ENCODE peak calls at places on chromosome 5, in four cellular contexts. L, I, A and Z are unnamed samples. For H3K4me1, the result is how much of the 10 kb centered on the place peaks cover.

GRCh38 chr5:103475629-103476240 is 86.9 kb downstream of the NUDT12 start:
- DNase-seq in I (no peak), L (peak), A (peak), Z (no peak)

GRCh38 chr5:146825033-146825432 is 53.5 kb downstream of the PPP2R2B start:
- DNase-seq in A (peak), L (peak), I (no peak), Z (no peak)

GRCh38 chr5:114716955-114717354 is 355.1 kb downstream of the KCNN2 start:
- DNase-seq in I (no peak), L (no peak), A (no peak), Z (no peak)

GRCh38 chr5:139642891-139643871 is 5.0 kb upstream of the CXXC5 start:
- DNase-seq in A (peak), L (no peak), I (peak), Z (peak)

GRCh38 chr5:141858084-141858765 is 20.0 kb downstream of the PCDH1 start:
- DNase-seq in A (no peak), L (no peak), I (no peak), Z (no peak)

GRCh38 chr5:10839916-10840599 is 79.0 kb upstream of the DAP start:
- DNase-seq in A (no peak), L (no peak), I (no peak), Z (no peak)

GRCh38 chr5:104299998-104300706 is 737.6 kb upstream of the NUDT12 start:
- DNase-seq in A (no peak), L (no peak), I (no peak), Z (no peak)

GRCh38 chr5:74598731-74599624 is 41.5 kb downstream of the ENC1 start:
- DNase-seq in L (no peak), I (no peak), A (peak), Z (no peak)

GRCh38 chr5:81949479-81949878 is 22.3 kb upstream of the ATG10 start:
- DNase-seq in A (no peak), I (no peak), L (no peak), Z (no peak)

GRCh38 chr5:173293817-173294672 is 34.2 kb downstream of the STC2 start:
- DNase-seq in A (peak), I (peak), L (peak), Z (peak)

GRCh38 chr5:13866792-13867191 is 77.7 kb downstream of the DNAH5 start:
- DNase-seq in A (peak), I (no peak), L (peak), Z (no peak)

GRCh38 chr5:77101298-77101697 is 14.2 kb upstream of the ZBED3 start:
- DNase-seq in I (no peak), L (no peak), A (no peak), Z (no peak)

GRCh38 chr5:123265551-123265950 is 157.7 kb downstream of the CEP120 start:
- DNase-seq in I (no peak), L (no peak), A (no peak), Z (no peak)

GRCh38 chr5:151094861-151095260 is 14.0 kb upstream of the TNIP1 start:
- DNase-seq in I (peak), L (no peak), A (no peak), Z (peak)

GRCh38 chr5:61344187-61344944 is 12.3 kb downstream of the ZSWIM6 start:
- DNase-seq in I (no peak), A (no peak), L (peak), Z (no peak)
- TF ChIP-seq POLR2AphosphoS5 in I (peak), A (no peak), L (no peak), Z (no peak)

GRCh38 chr5:116315531-116315930 is 230.7 kb downstream of the COMMD10 start:
- DNase-seq in I (no peak), A (no peak), L (no peak), Z (no peak)
- H3K4me1 ChIP-seq in I (under half), A (under half), L (under half), Z (under half)

GRCh38 chr5:55638455-55638854 is 73.7 kb downstream of the SLC38A9 start:
- DNase-seq in L (no peak), I (no peak), A (no peak), Z (no peak)
- TF ChIP-seq POLR2AphosphoS5 in L (no peak), I (no peak), A (no peak), Z (no peak)

GRCh38 chr5:154783774-154784460 is 28.7 kb downstream of the LARP1 start:
- DNase-seq in A (no peak), I (no peak), L (no peak), Z (no peak)

GRCh38 chr5:154788212-154788611 is 33.0 kb downstream of the LARP1 start:
- DNase-seq in A (no peak), I (no peak), L (no peak), Z (no peak)

GRCh38 chr5:154782812-154783592 is 27.8 kb downstream of the LARP1 start:
- DNase-seq in I (no peak), A (no peak), L (no peak), Z (no peak)

GRCh38 chr5:154784856-154785255 is 29.7 kb downstream of the LARP1 start:
- DNase-seq in L (no peak), I (no peak), A (no peak), Z (no peak)

DNA sequence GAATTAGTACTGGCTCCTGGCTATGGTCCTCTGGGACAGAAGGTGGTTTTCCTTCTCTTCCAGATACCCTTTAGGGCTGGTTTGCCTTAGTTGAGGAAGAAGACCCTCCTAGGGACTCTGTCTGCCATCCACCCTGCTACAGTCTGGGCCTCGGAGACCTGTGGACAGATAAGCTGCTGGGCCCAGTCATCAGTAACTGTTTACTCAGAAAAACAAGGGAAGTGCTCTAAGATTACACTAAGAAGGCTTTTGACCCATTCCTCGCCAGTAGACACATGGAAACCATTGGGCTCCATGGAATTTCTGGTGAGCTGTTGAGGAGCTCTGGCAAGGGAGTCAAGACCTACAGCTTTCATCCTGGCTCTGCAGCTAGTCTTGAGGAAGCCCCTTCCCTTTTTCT is 31.2 kb downstream of the LARP1 start:
- DNase-seq in L (no peak), A (no peak), I (no peak), Z (no peak)
- H3K4me1 ChIP-seq in L (under half), A (half or more), I (half or more), Z (under half)

GRCh38 chr5:94802450-94802849 is 184.0 kb downstream of the SLF1 start:
- DNase-seq in I (no peak), L (no peak), A (no peak), Z (no peak)
- TF ChIP-seq POLR2AphosphoS5 in I (no peak), L (no peak), A (no peak), Z (no peak)

GRCh38 chr5:4627887-4628286 is 512.2 kb upstream of the ADAMTS16 start:
- DNase-seq in L (no peak), I (no peak), A (no peak), Z (no peak)
- H3K4me1 ChIP-seq in L (under half), I (under half), A (under half), Z (under half)